ENCODE peak calls at places on chromosomes 6 and 20, in four cellular contexts. C, L, Z and Y are unnamed samples.

GRCh38 chr6:169726049-169726400 is 1.7 kb upstream of the PHF10 start:
- DNase-seq in C (no peak), L (no peak), Z (no peak), Y (no peak)

GRCh38 chr20:37081717-37082289 is 14.0 kb downstream of the RBL1 start:
- DNase-seq in C (peak), L (no peak), Z (no peak), Y (peak)

GRCh38 chr20:57856658-57857057 is 146.8 kb upstream of the PMEPA1 start:
- DNase-seq in C (no peak), L (no peak), Z (no peak), Y (no peak)

GRCh38 chr6:111157412-111157811 is 70.1 kb downstream of the SLC16A10 start:
- DNase-seq in C (no peak), L (no peak), Z (no peak), Y (no peak)

GRCh38 chr6:3962897-3963296 is 113.7 kb downstream of the FAM50B start:
- DNase-seq in C (peak), L (no peak), Z (no peak), Y (no peak)

GRCh38 chr6:150004101-150004782 is 21.1 kb downstream of the RAET1L start:
- DNase-seq in C (no peak), L (no peak), Z (no peak), Y (no peak)

GRCh38 chr6:117616971-117617765 is 14.9 kb upstream of the GOPC start:
- DNase-seq in C (no peak), L (no peak), Z (no peak), Y (no peak)

GRCh38 chr6:133973109-133973971 is 20.3 kb downstream of the TBPL1 start:
- DNase-seq in C (peak), L (no peak), Z (no peak), Y (no peak)

GRCh38 chr6:137975058-137975940 is 108.2 kb downstream of the TNFAIP3 start:
- DNase-seq in C (peak), L (no peak), Z (no peak), Y (no peak)

GRCh38 chr6:103783344-103783743 is 1076.4 kb downstream of the HACE1 start:
- DNase-seq in C (peak), L (peak), Z (no peak), Y (no peak)

GRCh38 chr6:157464653-157465535 is 83.9 kb downstream of the ZDHHC14 start:
- DNase-seq in C (no peak), L (no peak), Z (no peak), Y (no peak)

GRCh38 chr6:53340536-53340935 is 8.2 kb downstream of the ELOVL5 start:
- DNase-seq in C (no peak), L (no peak), Z (no peak), Y (no peak)